ENCODE peak calls at places on chromosome 22, in four cellular contexts. O is IMR-90, M is K562, K is GM12878. T is an unnamed sample. For H3K9me3, the result is how much of the 10 kb centered on the place peaks cover.

GRCh38 chr22:39574779-39575551 is 4.4 kb downstream of the CACNA1I start:
- DNase-seq in M (peak), O (peak), K (no peak), T (peak)

GRCh38 chr22:36286096-36286957 is 33.4 kb downstream of the APOL1 start:
- DNase-seq in K (no peak), M (peak), O (peak), T (peak)

GRCh38 chr22:49966716-49967332 is 6.3 kb downstream of the PIM3 start:
- DNase-seq in O (no peak), K (no peak), M (no peak), T (peak)

GRCh38 chr22:38316340-38317236 is 645 bp downstream of the CSNK1E start:
- DNase-seq in O (peak), K (no peak), M (peak), T (peak)

GRCh38 chr22:50092342-50092741 is 2.5 kb downstream of the MOV10L1 start:
- DNase-seq in K (no peak), O (no peak), M (no peak), T (no peak)

GRCh38 chr22:40121463-40121862 is 56.3 kb upstream of the TNRC6B start:
- DNase-seq in K (no peak), O (no peak), M (no peak), T (no peak)

GRCh38 chr22:31911565-31912401 is 32.6 kb upstream of the YWHAH start:
- DNase-seq in M (peak), K (no peak), O (peak), T (no peak)

GRCh38 chr22:41184679-41185078 is 20.4 kb upstream of the L3MBTL2 start:
- DNase-seq in O (no peak), M (no peak), K (no peak), T (peak)

GRCh38 chr22:33923033-33923432 is 2.8 kb upstream of the LARGE1 start:
- DNase-seq in K (no peak), O (peak), M (no peak), T (no peak)

GRCh38 chr22:49276567-49276966 is 551.1 kb downstream of the BRD1 start:
- DNase-seq in O (no peak), K (no peak), M (no peak), T (no peak)

GRCh38 chr22:19360862-19361261 is 69.3 kb upstream of the CLTCL1 start:
- DNase-seq in M (no peak), K (no peak), O (no peak), T (no peak)

GRCh38 chr22:29801153-29801552 is 34.0 kb downstream of the UQCR10 start:
- DNase-seq in K (no peak), M (no peak), O (no peak), T (no peak)
- TF ChIP-seq FOS in K (no peak), M (no peak), O (no peak), T (no peak)

GRCh38 chr22:28891156-28891733 is 7.9 kb downstream of the ZNRF3 start:
- DNase-seq in M (no peak), K (no peak), O (no peak), T (no peak)

GRCh38 chr22:28885939-28886338 is 2.6 kb downstream of the ZNRF3 start:
- DNase-seq in K (no peak), M (no peak), O (no peak), T (no peak)

GRCh38 chr22:28884754-28885375 is 1.5 kb downstream of the ZNRF3 start:
- DNase-seq in K (no peak), O (no peak), M (no peak), T (no peak)

GRCh38 chr22:28889625-28890024 is 6.3 kb downstream of the ZNRF3 start:
- DNase-seq in M (no peak), K (no peak), O (no peak), T (no peak)

GRCh38 chr22:28887725-28888459 is 4.5 kb downstream of the ZNRF3 start:
- DNase-seq in O (no peak), M (no peak), K (no peak), T (no peak)
- H3K4me3 ChIP-seq in O (no peak), M (no peak), K (no peak), T (no peak)

GRCh38 chr22:47605886-47606285 is 843.4 kb downstream of the TBC1D22A start:
- DNase-seq in K (no peak), M (no peak), O (no peak), T (no peak)
- H3K9me3 ChIP-seq in K (under half), M (under half), O (under half), T (under half)

GRCh38 chr22:29912605-29913398 is 29.8 kb downstream of the MTMR3 start:
- DNase-seq in O (peak), K (no peak), M (no peak), T (no peak)
- TF ChIP-seq FOS in O (no peak), K (no peak), M (no peak), T (no peak)